ENCODE peak calls at places on chromosomes 1 and 21, in nine cellular contexts. B, U, C, X, T, J, E, L and O are unnamed samples.

GRCh38 chr21:44793269-44794030 is 8.2 kb downstream of the UBE2G2 start:
- DNase-seq in L (peak), C (peak), J (peak), E (peak), B (peak), T (no peak), X (peak), U (peak), O (peak)

GRCh38 chr1:3032371-3032862 is 11.2 kb downstream of the ACTRT2 start:
- DNase-seq in T (no peak), J (no peak), L (no peak), C (no peak), X (no peak), E (no peak), B (no peak), U (no peak), O (no peak)

GRCh38 chr1:36208978-36209708 is 15.1 kb upstream of the THRAP3 start:
- DNase-seq in E (no peak), L (no peak), X (no peak), J (no peak), B (no peak), U (no peak), T (no peak), C (no peak), O (no peak)

GRCh38 chr21:41180752-41181151 is 12.8 kb downstream of the BACE2 start:
- DNase-seq in B (no peak), T (no peak), X (no peak), C (peak), U (no peak), E (no peak), L (no peak), J (no peak), O (peak)

GRCh38 chr1:226820935-226821718 is 49.3 kb upstream of the PSEN2 start:
- DNase-seq in T (no peak), X (peak), C (no peak), B (no peak), J (no peak), E (no peak), U (peak), L (peak), O (no peak)

GRCh38 chr1:32878183-32878582 is 7.5 kb upstream of the FNDC5 start:
- DNase-seq in T (no peak), U (peak), X (peak), C (peak), J (no peak), E (no peak), B (peak), L (peak), O (no peak)

GRCh38 chr1:200837931-200838571 is 34.7 kb upstream of the GPR25 start:
- DNase-seq in C (no peak), X (peak), B (no peak), J (no peak), U (peak), E (no peak), T (no peak), L (no peak), O (no peak)

GRCh38 chr21:45041984-45042663 is 32.3 kb upstream of the ADARB1 start:
- DNase-seq in E (no peak), B (no peak), J (no peak), U (no peak), X (no peak), C (no peak), L (no peak), T (no peak), O (no peak)

GRCh38 chr1:198880818-198881597 is 242.2 kb downstream of the PTPRC start:
- DNase-seq in U (peak), T (no peak), E (no peak), B (no peak), J (no peak), C (no peak), X (peak), L (peak), O (no peak)

GRCh38 chr1:58432813-58433668 is 113.5 kb downstream of the OMA1 start:
- DNase-seq in B (peak), U (peak), T (no peak), E (no peak), J (no peak), L (peak), X (peak), C (no peak), O (no peak)

GRCh38 chr1:172394811-172395210 is 25.7 kb upstream of the C1orf105 start:
- DNase-seq in B (no peak), X (no peak), E (no peak), T (no peak), C (no peak), J (no peak), U (no peak), L (no peak), O (no peak)

GRCh38 chr1:26734501-26735058 is 38.8 kb downstream of the ARID1A start:
- DNase-seq in C (no peak), X (peak), B (no peak), U (peak), E (no peak), T (no peak), J (no peak), L (no peak), O (no peak)

GRCh38 chr1:175188936-175189335 is 3.6 kb downstream of the KIAA0040 start:
- DNase-seq in T (no peak), L (no peak), C (no peak), X (no peak), J (no peak), B (no peak), U (no peak), E (peak), O (no peak)

GRCh38 chr1:222618001-222618879 is at the start of gene MIA3:
- DNase-seq in L (no peak), C (peak), T (peak), J (no peak), X (peak), U (peak), B (peak), E (peak), O (peak)

GRCh38 chr1:58881471-58881994 is 97.7 kb upstream of the JUN start:
- DNase-seq in J (no peak), L (no peak), E (no peak), U (peak), T (no peak), C (no peak), X (no peak), B (no peak), O (no peak)

GRCh38 chr1:14733053-14733778 is 134.7 kb downstream of the KAZN start:
- DNase-seq in E (no peak), U (no peak), T (no peak), J (no peak), C (peak), L (no peak), X (peak), B (peak), O (no peak)

GRCh38 chr1:218752126-218752525 is 407.0 kb downstream of the TGFB2 start:
- DNase-seq in B (no peak), U (no peak), J (no peak), E (no peak), X (no peak), T (no peak), C (no peak), L (no peak), O (no peak)

GRCh38 chr1:151944859-151945575 is 35.7 kb upstream of the THEM4 start:
- DNase-seq in L (no peak), E (no peak), T (no peak), C (no peak), B (no peak), U (no peak), X (no peak), J (no peak), O (no peak)

GRCh38 chr1:11499825-11500331 is 20.9 kb downstream of the DISP3 start:
- DNase-seq in E (no peak), C (peak), U (no peak), X (no peak), L (no peak), T (peak), B (peak), J (no peak), O (no peak)

GRCh38 chr1:161929137-161929536 is 94.5 kb downstream of the OLFML2B start:
- DNase-seq in E (no peak), T (no peak), C (no peak), J (no peak), L (no peak), B (no peak), X (no peak), U (no peak), O (no peak)

GRCh38 chr1:203216274-203217138 is 13.0 kb downstream of the CHIT1 start:
- DNase-seq in U (peak), J (peak), L (peak), C (peak), B (peak), T (peak), E (peak), X (peak), O (peak)

GRCh38 chr21:26883768-26884167 is 38.6 kb upstream of the ADAMTS1 start:
- DNase-seq in X (no peak), B (no peak), J (no peak), T (no peak), C (no peak), U (no peak), E (no peak), L (no peak), O (no peak)

GRCh38 chr1:203268901-203269653 is 36.2 kb upstream of the BTG2 start:
- DNase-seq in C (peak), E (peak), T (no peak), X (peak), U (peak), B (peak), L (peak), J (peak), O (peak)

GRCh38 chr1:72281144-72281543 is 1.2 kb downstream of the NEGR1 start:
- DNase-seq in J (peak), U (peak), E (no peak), L (no peak), C (no peak), T (no peak), B (no peak), X (no peak), O (no peak)

GRCh38 chr1:17280436-17280835 is 27.6 kb upstream of the PADI4 start:
- DNase-seq in U (no peak), C (no peak), J (no peak), B (no peak), L (no peak), X (no peak), T (no peak), E (no peak), O (no peak)

GRCh38 chr1:44602675-44603610 is 71.3 kb downstream of the TMEM53 start:
- DNase-seq in T (peak), J (peak), C (peak), L (no peak), X (no peak), E (no peak), B (peak), U (no peak), O (peak)

GRCh38 chr1:180521474-180522203 is 19.3 kb upstream of the ACBD6 start:
- DNase-seq in U (peak), X (no peak), L (no peak), C (no peak), T (no peak), B (no peak), E (no peak), J (no peak), O (no peak)

GRCh38 chr1:157367091-157367739 is 185.1 kb downstream of the FCRL5 start:
- DNase-seq in C (no peak), B (no peak), U (no peak), T (no peak), X (no peak), E (no peak), J (no peak), L (no peak), O (no peak)

GRCh38 chr21:38733973-38734546 is 71.7 kb upstream of the ETS2 start:
- DNase-seq in L (peak), T (peak), E (peak), C (peak), J (peak), X (peak), B (peak), U (peak), O (peak)

GRCh38 chr1:38835230-38835827 is 24.2 kb downstream of the RRAGC start:
- DNase-seq in B (peak), J (peak), U (peak), X (peak), L (peak), C (peak), E (peak), T (no peak), O (peak)

GRCh38 chr1:3616861-3617260 is 5.6 kb upstream of the MEGF6 start:
- DNase-seq in X (no peak), T (no peak), E (no peak), J (no peak), C (no peak), L (no peak), B (no peak), U (no peak), O (no peak)

GRCh38 chr1:27832762-27833161 is 2.2 kb downstream of the PPP1R8 start:
- DNase-seq in C (no peak), E (no peak), X (peak), J (no peak), L (peak), B (no peak), U (peak), T (no peak), O (no peak)

GRCh38 chr1:53469373-53469772 is 10.2 kb downstream of the DMRTB1 start:
- DNase-seq in B (no peak), J (no peak), T (no peak), U (no peak), C (no peak), L (no peak), X (no peak), E (no peak), O (no peak)

GRCh38 chr1:91725961-91726704 is 159.8 kb downstream of the TGFBR3 start:
- DNase-seq in J (no peak), X (peak), T (no peak), B (no peak), L (peak), E (no peak), U (no peak), C (no peak), O (no peak)

GRCh38 chr1:204493882-204494280 is 724 bp downstream of the PIK3C2B start:
- DNase-seq in L (peak), T (peak), B (peak), X (peak), J (peak), E (peak), C (peak), U (peak), O (peak)

GRCh38 chr1:212760126-212760823 is 31.3 kb downstream of the NSL1 start:
- DNase-seq in B (no peak), L (no peak), X (peak), J (no peak), E (peak), U (peak), T (no peak), C (no peak), O (no peak)

GRCh38 chr1:215704089-215704860 is 137.2 kb downstream of the KCTD3 start:
- DNase-seq in J (no peak), E (no peak), C (no peak), U (peak), B (no peak), X (peak), T (no peak), L (no peak), O (no peak)

GRCh38 chr1:94029135-94029993 is 91.6 kb downstream of the ABCA4 start:
- DNase-seq in C (no peak), L (no peak), J (no peak), T (no peak), U (no peak), E (no peak), B (no peak), X (no peak), O (no peak)